ENCODE peak calls at places on chromosome 14, in five cellular contexts. C, W, R, X and O are unnamed samples.
A peak's percentile ranks its signal among the peaks of the same experiment; 100 is the strongest.

GRCh38 chr14:37598085-37598972 is 2.9 kb downstream of the TTC6 start:
- DNase-seq in C (no peak), W (no peak), R (no peak), X (no peak), O (peak; percentile 67)

GRCh38 chr14:67996235-67996634 is 176.7 kb downstream of the RAD51B start:
- DNase-seq in C (no peak), W (no peak), R (no peak), X (no peak), O (no peak)

GRCh38 chr14:73850940-73851339 is 691 bp upstream of the PTGR2 start:
- DNase-seq in C (no peak), W (no peak), R (peak; percentile 10), X (no peak), O (peak; percentile 21)

GRCh38 chr14:100271247-100271939 is 32.4 kb downstream of the YY1 start:
- DNase-seq in C (no peak), W (no peak), R (peak; percentile 56), X (no peak), O (peak; percentile 8)

GRCh38 chr14:47539065-47539464 is 136.3 kb downstream of the MDGA2 start:
- DNase-seq in C (peak; percentile 15), W (no peak), R (peak; percentile 2), X (no peak), O (no peak)

GRCh38 chr14:100504372-100505078 is 82.7 kb downstream of the BEGAIN start:
- DNase-seq in C (peak; percentile 20), W (no peak), R (no peak), X (no peak), O (no peak)

GRCh38 chr14:105199093-105199492 is 18.0 kb upstream of the NUDT14 start:
- DNase-seq in C (no peak), W (no peak), R (no peak), X (no peak), O (no peak)

GRCh38 chr14:90903101-90903500 is 86.9 kb upstream of the TTC7B start:
- DNase-seq in C (peak; percentile 70), W (no peak), R (peak; percentile 63), X (peak; percentile 11), O (peak; percentile 36)

GRCh38 chr14:71438684-71439083 is 493.5 kb upstream of the RGS6 start:
- DNase-seq in C (no peak), W (no peak), R (no peak), X (peak; percentile 36), O (no peak)

GRCh38 chr14:35341454-35342159 is 49.4 kb downstream of the PSMA6 start:
- DNase-seq in C (peak; percentile 80), W (peak; percentile 41), R (peak; percentile 90), X (peak; percentile 93), O (peak; percentile 91)

GRCh38 chr14:78048120-78048519 is 122.1 kb upstream of the NRXN3 start:
- DNase-seq in C (no peak), W (no peak), R (no peak), X (no peak), O (no peak)

GRCh38 chr14:84042992-84043391 is 1487.0 kb upstream of the FLRT2 start:
- DNase-seq in C (no peak), W (no peak), R (no peak), X (no peak), O (no peak)

GRCh38 chr14:65095633-65096205 is 6.6 kb downstream of the MAX start:
- DNase-seq in C (no peak), W (no peak), R (no peak), X (peak; percentile 42), O (no peak)

GRCh38 chr14:51604078-51604477 is 47.6 kb upstream of the FRMD6 start:
- DNase-seq in C (peak; percentile 34), W (no peak), R (no peak), X (no peak), O (no peak)

GRCh38 chr14:53409974-53410373 is 256.9 kb upstream of the DDHD1 start:
- DNase-seq in C (peak; percentile 41), W (no peak), R (no peak), X (no peak), O (no peak)

GRCh38 chr14:69398818-69399210 is 322 bp downstream of the SLC39A9 start:
- DNase-seq in C (no peak), W (no peak), R (no peak), X (no peak), O (no peak)

GRCh38 chr14:61889914-61890351 is 127.7 kb downstream of the SNAPC1 start:
- DNase-seq in C (no peak), W (no peak), R (no peak), X (no peak), O (no peak)